ENCODE peak calls at places on chromosomes 12 and 14, in six cellular contexts. One of them, this sample, is unnamed.

GRCh38 chr14:30751646-30752416 is 122.5 kb upstream of the COCH start:
- DNase-seq in lower lobe of right lung: no peak
- DNase-seq in psoas muscle: no peak
- DNase-seq in stomach: no peak
- DNase-seq in colonic mucosa: no peak
- DNase-seq in PC-3: no peak
- DNase-seq in this sample: no peak

GRCh38 chr12:57899010-57899662 is 42.2 kb upstream of the ATP23 start:
- DNase-seq in colonic mucosa: peak; percentile 27
- DNase-seq in stomach: peak; percentile 49
- DNase-seq in psoas muscle: peak; percentile 47
- DNase-seq in PC-3: peak; percentile 70
- DNase-seq in lower lobe of right lung: no peak
- DNase-seq in this sample: peak; percentile 70

GRCh38 chr12:12508612-12509011 is 54.1 kb downstream of the DUSP16 start:
- DNase-seq in PC-3: no peak
- DNase-seq in stomach: no peak
- DNase-seq in psoas muscle: no peak
- DNase-seq in lower lobe of right lung: no peak
- DNase-seq in colonic mucosa: no peak
- DNase-seq in this sample: no peak

GRCh38 chr12:27382126-27382795 is 49.6 kb downstream of the BMAL2 start:
- DNase-seq in psoas muscle: no peak
- DNase-seq in colonic mucosa: no peak
- DNase-seq in PC-3: peak; percentile 33
- DNase-seq in lower lobe of right lung: no peak
- DNase-seq in stomach: no peak
- DNase-seq in this sample: no peak

GRCh38 chr12:62793256-62794217 is 141.4 kb downstream of the PPM1H start:
- DNase-seq in colonic mucosa: peak; percentile 87
- DNase-seq in lower lobe of right lung: peak; percentile 82
- DNase-seq in PC-3: peak; percentile 90
- DNase-seq in psoas muscle: peak; percentile 83
- DNase-seq in stomach: peak; percentile 88
- DNase-seq in this sample: no peak

GRCh38 chr12:1768585-1768984 is 51.8 kb upstream of the LRTM2 start:
- DNase-seq in colonic mucosa: no peak
- DNase-seq in stomach: no peak
- DNase-seq in lower lobe of right lung: no peak
- DNase-seq in psoas muscle: no peak
- DNase-seq in PC-3: no peak
- DNase-seq in this sample: no peak

GRCh38 chr14:61472801-61473376 is 151.5 kb downstream of the PRKCH start:
- DNase-seq in colonic mucosa: no peak
- DNase-seq in psoas muscle: no peak
- DNase-seq in PC-3: no peak
- DNase-seq in stomach: no peak
- DNase-seq in lower lobe of right lung: no peak
- DNase-seq in this sample: no peak

GRCh38 chr12:80567391-80567790 is 123.4 kb downstream of the PTPRQ start:
- DNase-seq in stomach: no peak
- DNase-seq in PC-3: no peak
- DNase-seq in psoas muscle: no peak
- DNase-seq in colonic mucosa: no peak
- DNase-seq in lower lobe of right lung: no peak
- DNase-seq in this sample: no peak

GRCh38 chr12:4272014-4272975 is 1.3 kb upstream of the CCND2 start:
- DNase-seq in colonic mucosa: peak; percentile 90
- DNase-seq in PC-3: no peak
- DNase-seq in stomach: peak; percentile 63
- DNase-seq in lower lobe of right lung: peak; percentile 83
- DNase-seq in psoas muscle: peak; percentile 74
- DNase-seq in this sample: peak; percentile 87

GRCh38 chr12:48980953-48981756 is 3.0 kb downstream of the WNT1 start:
- DNase-seq in PC-3: no peak
- DNase-seq in stomach: no peak
- DNase-seq in psoas muscle: no peak
- DNase-seq in lower lobe of right lung: peak; percentile 57
- DNase-seq in colonic mucosa: no peak
- DNase-seq in this sample: no peak

GRCh38 chr12:95218852-95219171 is 1.2 kb downstream of the VEZT start:
- DNase-seq in lower lobe of right lung: no peak
- DNase-seq in colonic mucosa: peak; percentile 56
- DNase-seq in PC-3: peak; percentile 22
- DNase-seq in psoas muscle: no peak
- DNase-seq in stomach: no peak
- DNase-seq in this sample: no peak

GRCh38 chr12:124653169-124653931 is 85.9 kb upstream of the NCOR2 start:
- DNase-seq in psoas muscle: peak; percentile 52
- DNase-seq in stomach: no peak
- DNase-seq in lower lobe of right lung: no peak
- DNase-seq in PC-3: no peak
- DNase-seq in colonic mucosa: no peak
- DNase-seq in this sample: no peak

GRCh38 chr12:130335517-130336392 is 1.9 kb upstream of the PIWIL1 start:
- DNase-seq in stomach: no peak
- DNase-seq in psoas muscle: no peak
- DNase-seq in lower lobe of right lung: no peak
- DNase-seq in PC-3: peak; percentile 48
- DNase-seq in colonic mucosa: peak; percentile 62
- DNase-seq in this sample: peak; percentile 5

GRCh38 chr12:89432396-89432795 is 80.1 kb upstream of the DUSP6 start:
- DNase-seq in psoas muscle: no peak
- DNase-seq in lower lobe of right lung: no peak
- DNase-seq in stomach: no peak
- DNase-seq in colonic mucosa: no peak
- DNase-seq in PC-3: no peak
- DNase-seq in this sample: no peak

GRCh38 chr12:89429539-89429938 is 77.2 kb upstream of the DUSP6 start:
- DNase-seq in colonic mucosa: no peak
- DNase-seq in lower lobe of right lung: no peak
- DNase-seq in psoas muscle: no peak
- DNase-seq in PC-3: no peak
- DNase-seq in stomach: no peak
- DNase-seq in this sample: no peak

GRCh38 chr12:89424846-89425245 is 72.5 kb upstream of the DUSP6 start:
- DNase-seq in psoas muscle: no peak
- DNase-seq in colonic mucosa: no peak
- DNase-seq in stomach: no peak
- DNase-seq in lower lobe of right lung: no peak
- DNase-seq in PC-3: no peak
- DNase-seq in this sample: no peak

GRCh38 chr12:89424394-89424793 is 72.1 kb upstream of the DUSP6 start:
- DNase-seq in stomach: no peak
- DNase-seq in lower lobe of right lung: no peak
- DNase-seq in psoas muscle: no peak
- DNase-seq in PC-3: no peak
- DNase-seq in colonic mucosa: no peak
- DNase-seq in this sample: no peak

DNA sequence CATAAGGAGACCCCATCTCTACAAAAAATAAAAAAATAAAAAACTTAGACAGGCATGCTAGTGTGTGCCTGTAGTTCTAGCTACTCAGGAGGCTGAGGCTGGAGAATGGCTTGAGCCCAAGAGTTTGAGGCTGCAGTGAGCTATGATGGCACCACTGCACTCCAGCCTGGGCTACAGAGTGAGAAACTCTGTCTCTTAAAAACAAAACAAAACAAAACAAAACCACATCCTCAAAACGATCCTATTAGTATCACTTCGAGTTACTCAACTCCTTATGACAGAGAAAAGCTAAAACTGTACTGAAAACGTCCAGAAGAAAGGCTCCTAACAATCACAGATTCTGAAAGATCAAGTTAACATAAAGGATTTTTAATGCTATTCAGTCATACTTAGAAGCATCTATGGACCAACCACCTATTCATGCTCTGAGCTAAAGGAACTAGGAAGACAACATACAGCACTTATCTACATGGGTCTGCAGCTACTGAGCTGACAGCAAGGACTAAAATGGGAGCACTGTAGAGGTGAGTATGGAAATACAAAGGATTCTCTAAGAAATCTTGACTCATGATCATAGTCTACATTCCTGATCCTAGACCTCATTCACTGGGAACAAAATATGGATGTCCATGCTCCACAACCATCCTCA is 75.3 kb upstream of the DUSP6 start:
- DNase-seq in psoas muscle: no peak
- DNase-seq in stomach: no peak
- DNase-seq in PC-3: no peak
- DNase-seq in lower lobe of right lung: no peak
- DNase-seq in colonic mucosa: no peak
- DNase-seq in this sample: peak; percentile 7
- H3K4me3 ChIP-seq in psoas muscle: no peak overlapping the region
- H3K4me3 ChIP-seq in stomach: no peak overlapping the region
- H3K4me3 ChIP-seq in PC-3: no peak overlapping the region
- H3K4me3 ChIP-seq in lower lobe of right lung: no peak overlapping the region
- H3K4me3 ChIP-seq in colonic mucosa: no peak overlapping the region
- H3K4me3 ChIP-seq in this sample: no peak overlapping the region

GRCh38 chr12:25959069-25959961 is 833 bp downstream of the RASSF8 start:
- DNase-seq in psoas muscle: peak; percentile 68
- DNase-seq in lower lobe of right lung: peak; percentile 64
- DNase-seq in colonic mucosa: peak; percentile 48
- DNase-seq in PC-3: peak; percentile 77
- DNase-seq in stomach: peak; percentile 27
- DNase-seq in this sample: no peak

GRCh38 chr12:25958254-25959068 is at the start of gene RASSF8:
- DNase-seq in PC-3: peak; percentile 90
- DNase-seq in colonic mucosa: peak; percentile 49
- DNase-seq in psoas muscle: peak; percentile 84
- DNase-seq in lower lobe of right lung: peak; percentile 79
- DNase-seq in stomach: peak; percentile 69
- DNase-seq in this sample: no peak

GRCh38 chr12:25957898-25958253 is 606 bp upstream of the RASSF8 start:
- DNase-seq in lower lobe of right lung: no peak
- DNase-seq in colonic mucosa: no peak
- DNase-seq in PC-3: peak; percentile 88
- DNase-seq in stomach: no peak
- DNase-seq in psoas muscle: peak; percentile 33
- DNase-seq in this sample: no peak

GRCh38 chr12:25960926-25961325 is 2.4 kb downstream of the RASSF8 start:
- DNase-seq in lower lobe of right lung: no peak
- DNase-seq in psoas muscle: no peak
- DNase-seq in stomach: no peak
- DNase-seq in PC-3: no peak
- DNase-seq in colonic mucosa: no peak
- DNase-seq in this sample: no peak

DNA sequence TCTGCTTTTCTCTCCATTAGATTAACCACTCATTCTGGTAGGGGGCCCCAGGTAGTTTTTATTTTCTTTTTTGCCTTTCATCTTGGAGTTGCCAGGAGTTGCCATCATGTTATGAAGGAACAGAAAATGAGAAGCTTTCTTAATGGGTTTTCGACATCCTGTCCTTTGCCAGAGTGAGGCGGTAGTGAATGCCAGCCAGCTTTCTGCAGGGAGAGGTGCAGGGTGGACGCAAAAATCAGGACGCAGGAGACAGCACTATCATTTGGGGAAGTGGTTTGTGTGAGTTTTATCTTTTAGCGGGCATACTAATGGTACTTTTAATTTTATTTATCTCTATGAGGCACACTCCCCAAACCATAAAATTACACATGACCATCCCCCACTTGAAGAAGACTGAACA is 1.7 kb downstream of the RASSF8 start:
- DNase-seq in colonic mucosa: no peak
- DNase-seq in lower lobe of right lung: no peak
- DNase-seq in psoas muscle: no peak
- DNase-seq in stomach: no peak
- DNase-seq in PC-3: peak; percentile 76
- DNase-seq in this sample: no peak
- TF ChIP-seq CTCF in colonic mucosa: no peak
- TF ChIP-seq CTCF in lower lobe of right lung: no peak
- TF ChIP-seq CTCF in psoas muscle: no peak
- TF ChIP-seq CTCF in stomach: no peak
- TF ChIP-seq CTCF in PC-3: peak; percentile 52
- TF ChIP-seq CTCF in this sample: no peak

GRCh38 chr14:103628684-103629502 is at the start of gene KLC1:
- DNase-seq in lower lobe of right lung: peak; percentile 87
- DNase-seq in psoas muscle: peak; percentile 87
- DNase-seq in PC-3: peak; percentile 58
- DNase-seq in stomach: peak; percentile 87
- DNase-seq in colonic mucosa: peak; percentile 90
- DNase-seq in this sample: no peak

GRCh38 chr14:103628221-103628683 is 759 bp upstream of the KLC1 start:
- DNase-seq in psoas muscle: peak; percentile 85
- DNase-seq in lower lobe of right lung: peak; percentile 84
- DNase-seq in PC-3: peak; percentile 89
- DNase-seq in colonic mucosa: peak; percentile 84
- DNase-seq in stomach: peak; percentile 85
- DNase-seq in this sample: no peak

GRCh38 chr14:103626150-103626850 is 2.7 kb upstream of the KLC1 start:
- DNase-seq in PC-3: no peak
- DNase-seq in psoas muscle: no peak
- DNase-seq in stomach: no peak
- DNase-seq in colonic mucosa: no peak
- DNase-seq in lower lobe of right lung: no peak
- DNase-seq in this sample: no peak

GRCh38 chr14:103625361-103626095 is 3.5 kb upstream of the KLC1 start:
- DNase-seq in colonic mucosa: peak; percentile 19
- DNase-seq in lower lobe of right lung: no peak
- DNase-seq in psoas muscle: no peak
- DNase-seq in PC-3: no peak
- DNase-seq in stomach: no peak
- DNase-seq in this sample: no peak

DNA sequence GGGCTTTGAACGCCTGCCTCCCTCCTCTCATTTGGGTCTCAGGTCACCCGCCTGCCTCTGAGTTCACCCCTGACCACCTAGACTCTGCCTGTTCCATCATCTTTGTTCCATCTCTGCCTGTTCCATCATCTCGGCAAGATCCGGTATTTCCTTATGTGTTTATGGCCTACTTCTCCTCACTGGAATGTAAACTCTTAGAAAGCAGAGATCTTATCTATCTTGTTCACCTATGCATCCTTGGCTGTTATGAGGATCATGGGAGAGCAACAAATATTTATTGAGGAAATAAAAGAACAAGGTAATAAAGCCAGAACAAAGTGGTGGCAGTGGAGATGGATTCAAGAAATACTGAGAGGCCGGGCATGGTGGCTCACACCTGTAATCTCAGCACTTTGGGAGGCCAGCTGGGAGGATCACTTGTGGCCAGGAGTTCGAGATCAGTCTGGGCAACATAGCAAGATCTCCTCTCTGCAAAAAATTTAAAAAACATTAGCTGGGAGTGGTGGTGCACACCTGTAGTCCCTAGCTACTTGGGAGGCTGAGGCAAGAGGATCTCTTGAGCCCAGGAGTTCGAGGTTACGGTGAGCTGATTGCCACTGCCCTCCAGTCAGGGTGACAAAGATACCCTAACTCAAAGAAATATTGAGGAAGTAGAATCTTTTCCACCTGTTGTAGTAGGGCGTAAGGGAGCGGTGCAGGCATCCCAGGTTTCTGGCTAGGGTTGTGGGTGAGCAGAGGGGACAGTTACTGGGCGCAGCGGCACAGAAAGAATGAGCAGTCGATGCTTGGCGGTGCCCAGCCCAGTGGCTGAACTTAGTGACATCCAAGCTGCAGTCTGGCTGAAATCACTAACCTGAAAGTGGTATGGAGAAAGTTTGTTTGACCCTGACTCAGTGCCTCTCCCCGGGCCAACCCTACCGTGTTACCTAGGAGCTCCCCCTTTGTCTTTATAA is 1.7 kb upstream of the KLC1 start:
- DNase-seq in PC-3: peak; percentile 75
- DNase-seq in colonic mucosa: no peak
- DNase-seq in stomach: no peak
- DNase-seq in psoas muscle: no peak
- DNase-seq in lower lobe of right lung: no peak
- DNase-seq in this sample: no peak
- H3K4me3 ChIP-seq in PC-3: no peak overlapping the region
- H3K4me3 ChIP-seq in colonic mucosa: no peak overlapping the region
- H3K4me3 ChIP-seq in stomach: no peak overlapping the region
- H3K4me3 ChIP-seq in psoas muscle: peak overlapping the region; percentile 76
- H3K4me3 ChIP-seq in lower lobe of right lung: no peak overlapping the region
- H3K4me3 ChIP-seq in this sample: no peak overlapping the region

GRCh38 chr12:85029456-85029855 is 6.6 kb downstream of the TSPAN19 start:
- DNase-seq in psoas muscle: no peak
- DNase-seq in colonic mucosa: no peak
- DNase-seq in PC-3: peak; percentile 71
- DNase-seq in stomach: no peak
- DNase-seq in lower lobe of right lung: no peak
- DNase-seq in this sample: no peak
- TF ChIP-seq CTCF in psoas muscle: peak; percentile 50
- TF ChIP-seq CTCF in colonic mucosa: peak; percentile 36
- TF ChIP-seq CTCF in PC-3: peak; percentile 73
- TF ChIP-seq CTCF in stomach: peak; percentile 43
- TF ChIP-seq CTCF in lower lobe of right lung: peak; percentile 48
- TF ChIP-seq CTCF in this sample: no peak

This sample was measured in GM12864.